ENCODE peak calls at places on chromosomes 4 and X, in six cellular contexts. One of them, this sample, is unnamed.

GRCh38 chr4:6752486-6752829 is 30.1 kb upstream of the KIAA0232 start:
- DNase-seq in stimulated activated effector memory CD8-positive, alpha-beta T cell treated with anti-CD3 and anti-CD28 coated beads, Interleukin-12 subunit alpha, Interleukin-12 subunit beta, amount 100 ng/mL, for 72 hours: no peak
- DNase-seq in HTR-8/SVneo: no peak
- DNase-seq in choroid plexus epithelial cell: no peak
- DNase-seq in tibial artery: no peak
- DNase-seq in skeletal muscle cell: no peak
- DNase-seq in this sample: no peak

GRCh38 chrX:9459349-9459748 is 5.5 kb upstream of the TBL1X start:
- DNase-seq in stimulated activated effector memory CD8-positive, alpha-beta T cell treated with anti-CD3 and anti-CD28 coated beads, Interleukin-12 subunit alpha, Interleukin-12 subunit beta, amount 100 ng/mL, for 72 hours: no peak
- DNase-seq in HTR-8/SVneo: no peak
- DNase-seq in choroid plexus epithelial cell: no peak
- DNase-seq in tibial artery: no peak
- DNase-seq in skeletal muscle cell: no peak
- DNase-seq in this sample: no peak

GRCh38 chrX:13825178-13825762 is 8.4 kb upstream of the GPM6B start:
- DNase-seq in stimulated activated effector memory CD8-positive, alpha-beta T cell treated with anti-CD3 and anti-CD28 coated beads, Interleukin-12 subunit alpha, Interleukin-12 subunit beta, amount 100 ng/mL, for 72 hours: no peak
- DNase-seq in HTR-8/SVneo: no peak
- DNase-seq in choroid plexus epithelial cell: no peak
- DNase-seq in tibial artery: no peak
- DNase-seq in skeletal muscle cell: no peak
- DNase-seq in this sample: no peak

GRCh38 chrX:132292753-132293152 is 73.5 kb upstream of the RAP2C start:
- DNase-seq in stimulated activated effector memory CD8-positive, alpha-beta T cell treated with anti-CD3 and anti-CD28 coated beads, Interleukin-12 subunit alpha, Interleukin-12 subunit beta, amount 100 ng/mL, for 72 hours: no peak
- DNase-seq in HTR-8/SVneo: peak; percentile 3
- DNase-seq in choroid plexus epithelial cell: peak; percentile 75
- DNase-seq in tibial artery: no peak
- DNase-seq in skeletal muscle cell: peak; percentile 18
- DNase-seq in this sample: no peak

GRCh38 chrX:108268434-108269080 is 169.7 kb downstream of the COL4A6 start:
- DNase-seq in stimulated activated effector memory CD8-positive, alpha-beta T cell treated with anti-CD3 and anti-CD28 coated beads, Interleukin-12 subunit alpha, Interleukin-12 subunit beta, amount 100 ng/mL, for 72 hours: no peak
- DNase-seq in HTR-8/SVneo: no peak
- DNase-seq in choroid plexus epithelial cell: no peak
- DNase-seq in tibial artery: no peak
- DNase-seq in skeletal muscle cell: no peak
- DNase-seq in this sample: no peak

GRCh38 chrX:152632445-152633097 is 5.1 kb upstream of the GABRQ start:
- DNase-seq in stimulated activated effector memory CD8-positive, alpha-beta T cell treated with anti-CD3 and anti-CD28 coated beads, Interleukin-12 subunit alpha, Interleukin-12 subunit beta, amount 100 ng/mL, for 72 hours: peak; percentile 13
- DNase-seq in HTR-8/SVneo: no peak
- DNase-seq in choroid plexus epithelial cell: peak; percentile 59
- DNase-seq in tibial artery: no peak
- DNase-seq in skeletal muscle cell: no peak
- DNase-seq in this sample: no peak

GRCh38 chr4:26022346-26022891 is 108.4 kb downstream of the SMIM20 start:
- DNase-seq in stimulated activated effector memory CD8-positive, alpha-beta T cell treated with anti-CD3 and anti-CD28 coated beads, Interleukin-12 subunit alpha, Interleukin-12 subunit beta, amount 100 ng/mL, for 72 hours: no peak
- DNase-seq in HTR-8/SVneo: no peak
- DNase-seq in choroid plexus epithelial cell: peak; percentile 72
- DNase-seq in tibial artery: no peak
- DNase-seq in skeletal muscle cell: peak; percentile 43
- DNase-seq in this sample: no peak

GRCh38 chr4:185119927-185120630 is 23.0 kb upstream of the SLC25A4 start:
- DNase-seq in stimulated activated effector memory CD8-positive, alpha-beta T cell treated with anti-CD3 and anti-CD28 coated beads, Interleukin-12 subunit alpha, Interleukin-12 subunit beta, amount 100 ng/mL, for 72 hours: no peak
- DNase-seq in HTR-8/SVneo: no peak
- DNase-seq in choroid plexus epithelial cell: peak; percentile 33
- DNase-seq in tibial artery: no peak
- DNase-seq in skeletal muscle cell: no peak
- DNase-seq in this sample: no peak

GRCh38 chr4:25540734-25541133 is 114.9 kb upstream of the SLC34A2 start:
- DNase-seq in stimulated activated effector memory CD8-positive, alpha-beta T cell treated with anti-CD3 and anti-CD28 coated beads, Interleukin-12 subunit alpha, Interleukin-12 subunit beta, amount 100 ng/mL, for 72 hours: no peak
- DNase-seq in HTR-8/SVneo: no peak
- DNase-seq in choroid plexus epithelial cell: no peak
- DNase-seq in tibial artery: no peak
- DNase-seq in skeletal muscle cell: no peak
- DNase-seq in this sample: no peak

GRCh38 chrX:117092641-117093040 is 629.9 kb upstream of the CT83 start:
- DNase-seq in stimulated activated effector memory CD8-positive, alpha-beta T cell treated with anti-CD3 and anti-CD28 coated beads, Interleukin-12 subunit alpha, Interleukin-12 subunit beta, amount 100 ng/mL, for 72 hours: no peak
- DNase-seq in HTR-8/SVneo: no peak
- DNase-seq in choroid plexus epithelial cell: no peak
- DNase-seq in tibial artery: no peak
- DNase-seq in skeletal muscle cell: no peak
- DNase-seq in this sample: no peak

GRCh38 chrX:109890910-109891502 is 111.9 kb upstream of the TMEM164 start:
- DNase-seq in stimulated activated effector memory CD8-positive, alpha-beta T cell treated with anti-CD3 and anti-CD28 coated beads, Interleukin-12 subunit alpha, Interleukin-12 subunit beta, amount 100 ng/mL, for 72 hours: peak; percentile 18
- DNase-seq in HTR-8/SVneo: peak; percentile 21
- DNase-seq in choroid plexus epithelial cell: peak; percentile 75
- DNase-seq in tibial artery: peak; percentile 64
- DNase-seq in skeletal muscle cell: no peak
- DNase-seq in this sample: no peak

GRCh38 chr4:101414496-101414895 is 67.2 kb upstream of the PPP3CA start:
- DNase-seq in stimulated activated effector memory CD8-positive, alpha-beta T cell treated with anti-CD3 and anti-CD28 coated beads, Interleukin-12 subunit alpha, Interleukin-12 subunit beta, amount 100 ng/mL, for 72 hours: no peak
- DNase-seq in HTR-8/SVneo: no peak
- DNase-seq in choroid plexus epithelial cell: no peak
- DNase-seq in tibial artery: no peak
- DNase-seq in skeletal muscle cell: no peak
- DNase-seq in this sample: no peak

GRCh38 chr4:57154191-57154590 is 44.0 kb upstream of the IGFBP7 start:
- DNase-seq in stimulated activated effector memory CD8-positive, alpha-beta T cell treated with anti-CD3 and anti-CD28 coated beads, Interleukin-12 subunit alpha, Interleukin-12 subunit beta, amount 100 ng/mL, for 72 hours: no peak
- DNase-seq in HTR-8/SVneo: no peak
- DNase-seq in choroid plexus epithelial cell: no peak
- DNase-seq in tibial artery: no peak
- DNase-seq in skeletal muscle cell: no peak
- DNase-seq in this sample: no peak

GRCh38 chr4:88458091-88458740 is 1.3 kb downstream of the HERC5 start:
- DNase-seq in stimulated activated effector memory CD8-positive, alpha-beta T cell treated with anti-CD3 and anti-CD28 coated beads, Interleukin-12 subunit alpha, Interleukin-12 subunit beta, amount 100 ng/mL, for 72 hours: no peak
- DNase-seq in HTR-8/SVneo: no peak
- DNase-seq in choroid plexus epithelial cell: no peak
- DNase-seq in tibial artery: no peak
- DNase-seq in skeletal muscle cell: no peak
- DNase-seq in this sample: no peak

GRCh38 chr4:105714071-105714521 is 5.5 kb downstream of the GSTCD start:
- DNase-seq in stimulated activated effector memory CD8-positive, alpha-beta T cell treated with anti-CD3 and anti-CD28 coated beads, Interleukin-12 subunit alpha, Interleukin-12 subunit beta, amount 100 ng/mL, for 72 hours: no peak
- DNase-seq in HTR-8/SVneo: no peak
- DNase-seq in choroid plexus epithelial cell: peak; percentile 4
- DNase-seq in tibial artery: no peak
- DNase-seq in skeletal muscle cell: no peak
- DNase-seq in this sample: no peak